ENCODE peak calls at places on chromosomes 6 and 20, in five cellular contexts. G is stimulated activated CD8-positive, alpha-beta memory T cell treated with anti-CD3 and anti-CD28 coated beads, Interleukin-15, amount 100 ng/mL, for 24 hours; Q is ELR; W is D721Med; I is NCI-H774. O is an unnamed sample.

GRCh38 chr6:42555477-42556457 is 8.1 kb upstream of the UBR2 start:
- DNase-seq in Q (peak; percentile 34), I (no peak), G (no peak), W (no peak), O (no peak)

GRCh38 chr20:18790787-18791186 is 22.8 kb upstream of the SCP2D1 start:
- DNase-seq in W (no peak), Q (no peak), I (no peak), G (no peak), O (no peak)

GRCh38 chr6:167109661-167110060 is 13.2 kb upstream of the CCR6 start:
- DNase-seq in I (no peak), W (no peak), Q (no peak), G (no peak), O (no peak)

GRCh38 chr20:17614812-17615644 is 45.2 kb downstream of the DSTN start:
- DNase-seq in I (no peak), Q (no peak), G (no peak), W (no peak), O (peak; percentile 37)

GRCh38 chr20:792248-792647 is 23.9 kb upstream of the SLC52A3 start:
- DNase-seq in G (no peak), Q (no peak), W (no peak), I (no peak), O (peak; percentile 60)

GRCh38 chr6:125791151-125791819 is 525 bp downstream of the NCOA7 start:
- DNase-seq in W (no peak), G (no peak), I (peak; percentile 50), Q (peak; percentile 68), O (no peak)

GRCh38 chr20:62772618-62772993 is 23.7 kb upstream of the MRGBP start:
- DNase-seq in G (no peak), W (no peak), Q (no peak), I (no peak), O (peak; percentile 81)

GRCh38 chr20:49529470-49529869 is 38.5 kb downstream of the PTGIS start:
- DNase-seq in W (no peak), Q (peak; percentile 26), I (no peak), G (no peak), O (no peak)

GRCh38 chr6:34272022-34272926 is 23.5 kb upstream of the SMIM29 start:
- DNase-seq in I (no peak), G (no peak), W (no peak), Q (peak; percentile 13), O (peak; percentile 59)

GRCh38 chr20:48737463-48738093 is 90.2 kb downstream of the PREX1 start:
- DNase-seq in I (no peak), Q (no peak), W (no peak), G (no peak), O (no peak)

GRCh38 chr20:43022081-43022480 is 167.6 kb downstream of the PTPRT start:
- DNase-seq in W (no peak), Q (no peak), G (no peak), I (no peak), O (no peak)

GRCh38 chr6:71621918-71622519 is 264.3 kb upstream of the RIMS1 start:
- DNase-seq in I (no peak), G (no peak), W (no peak), Q (peak; percentile 52), O (no peak)

GRCh38 chr6:116624036-116624805 is 7.9 kb downstream of the RSPH4A start:
- DNase-seq in I (no peak), Q (no peak), G (no peak), W (no peak), O (no peak)

GRCh38 chr6:49549691-49550412 is 616 bp upstream of the C6orf141 start:
- DNase-seq in Q (no peak), I (no peak), G (no peak), W (no peak), O (no peak)

GRCh38 chr20:40698744-40699143 is 9.7 kb upstream of the MAFB start:
- DNase-seq in W (no peak), Q (no peak), G (no peak), I (no peak), O (no peak)

GRCh38 chr20:46078954-46079353 is 10.8 kb downstream of the NCOA5 start:
- DNase-seq in G (no peak), Q (no peak), I (no peak), W (no peak), O (no peak)

GRCh38 chr6:149285626-149286025 is 31.9 kb upstream of the TAB2 start:
- DNase-seq in Q (no peak), G (no peak), I (no peak), W (no peak), O (peak; percentile 8)

GRCh38 chr6:38137609-38138008 is 318.1 kb downstream of the ZFAND3 start:
- DNase-seq in G (no peak), W (no peak), I (no peak), Q (no peak), O (no peak)

GRCh38 chr20:15977758-15978157 is 595.5 kb downstream of the KIF16B start:
- DNase-seq in W (no peak), Q (no peak), I (no peak), G (no peak), O (no peak)

GRCh38 chr20:1327241-1327653 is 1.7 kb downstream of the SDCBP2 start:
- DNase-seq in G (no peak), Q (peak; percentile 54), W (no peak), I (no peak), O (peak; percentile 81)

GRCh38 chr6:138087549-138087948 is 19.7 kb downstream of the PERP start:
- DNase-seq in W (no peak), G (no peak), I (peak; percentile 33), Q (peak; percentile 55), O (no peak)

GRCh38 chr6:52000064-52000463 is 87.3 kb downstream of the PKHD1 start:
- DNase-seq in Q (no peak), G (no peak), W (no peak), I (no peak), O (no peak)

GRCh38 chr6:91781946-91782345 is 1195.1 kb upstream of the MAP3K7 start:
- DNase-seq in I (no peak), W (no peak), Q (no peak), G (no peak), O (no peak)

GRCh38 chr6:25369450-25370086 is 90.4 kb downstream of the CARMIL1 start:
- DNase-seq in Q (no peak), W (no peak), I (peak; percentile 59), G (no peak), O (no peak)

GRCh38 chr20:19017104-19017690 is 195.2 kb upstream of the SLC24A3 start:
- DNase-seq in Q (no peak), I (no peak), G (no peak), W (no peak), O (no peak)

GRCh38 chr6:52503344-52503747 is 73.5 kb downstream of the TRAM2 start:
- DNase-seq in Q (peak; percentile 73), W (no peak), I (peak; percentile 28), G (no peak), O (peak; percentile 88)

GRCh38 chr6:29730575-29731126 is 7.4 kb downstream of the HLA-F start:
- DNase-seq in I (no peak), G (no peak), W (no peak), Q (no peak), O (no peak)

GRCh38 chr6:1263850-1264377 is 48.0 kb upstream of the FOXQ1 start:
- DNase-seq in W (no peak), Q (no peak), G (no peak), I (no peak), O (no peak)

GRCh38 chr6:37171141-37171969 is 1.4 kb downstream of the PIM1 start:
- DNase-seq in Q (peak; percentile 71), G (no peak), I (no peak), W (no peak), O (peak; percentile 88)

GRCh38 chr20:37745553-37745952 is 51.7 kb downstream of the CTNNBL1 start:
- DNase-seq in W (no peak), I (no peak), Q (no peak), G (no peak), O (no peak)

GRCh38 chr6:96990462-96990861 is 65.9 kb downstream of the KLHL32 start:
- DNase-seq in W (no peak), G (no peak), Q (no peak), I (no peak), O (no peak)

GRCh38 chr6:83511901-83512681 is at the start of gene PRSS35:
- DNase-seq in I (peak; percentile 45), W (no peak), G (no peak), Q (peak; percentile 62), O (peak; percentile 62)